ENCODE peak calls at places on chromosome 16, in four cellular contexts. G, C, F and V are unnamed samples.
A peak's percentile ranks its signal among the peaks of the same experiment; 100 is the strongest.

GRCh38 chr16:68548947-68549346 is 9.9 kb downstream of the ZFP90 start:
- DNase-seq in C (no peak), G (no peak), F (no peak), V (no peak)

GRCh38 chr16:50340578-50340977 is 28.2 kb downstream of the BRD7 start:
- DNase-seq in C (no peak), F (no peak), G (no peak), V (no peak)

GRCh38 chr16:14289692-14290340 is 218.7 kb downstream of the MRTFB start:
- DNase-seq in C (peak; percentile 54), F (peak; percentile 77), G (peak; percentile 66), V (peak; percentile 62)

GRCh38 chr16:54934536-54935410 is 4.1 kb downstream of the IRX5 start:
- DNase-seq in G (no peak), C (peak; percentile 48), F (no peak), V (peak; percentile 76)

GRCh38 chr16:932831-933330 is 37.9 kb downstream of the LMF1 start:
- DNase-seq in C (no peak), G (no peak), F (no peak), V (no peak)

GRCh38 chr16:31869511-31870201 is 4.0 kb upstream of the ZNF267 start:
- DNase-seq in G (no peak), F (peak; percentile 21), C (no peak), V (no peak)

GRCh38 chr16:8375208-8375607 is 215.1 kb downstream of the TMEM114 start:
- DNase-seq in C (no peak), G (no peak), F (no peak), V (no peak)

GRCh38 chr16:54447606-54448440 is 161.2 kb upstream of the IRX3 start:
- DNase-seq in F (peak; percentile 85), G (no peak), C (no peak), V (no peak)

GRCh38 chr16:83878838-83879237 is 20.1 kb upstream of the MLYCD start:
- DNase-seq in G (peak; percentile 59), C (peak; percentile 44), F (peak; percentile 43), V (no peak)

GRCh38 chr16:83940630-83941378 is 12.2 kb upstream of the OSGIN1 start:
- DNase-seq in F (no peak), G (no peak), C (no peak), V (no peak)

GRCh38 chr16:31461201-31461920 is 2.1 kb downstream of the ARMC5 start:
- DNase-seq in C (no peak), G (no peak), F (no peak), V (no peak)

GRCh38 chr16:12532871-12533610 is 270.6 kb downstream of the CPPED1 start:
- DNase-seq in C (no peak), G (no peak), F (no peak), V (no peak)

GRCh38 chr16:62254847-62255246 is 218.6 kb upstream of the CDH8 start:
- DNase-seq in C (peak; percentile 58), G (no peak), F (no peak), V (no peak)

GRCh38 chr16:21608647-21609328 is 9.4 kb downstream of the METTL9 start:
- DNase-seq in C (no peak), F (no peak), G (no peak), V (no peak)

GRCh38 chr16:25051446-25052160 is 36.4 kb upstream of the ARHGAP17 start:
- DNase-seq in C (no peak), G (no peak), F (no peak), V (no peak)

GRCh38 chr16:54093281-54093680 is 193.3 kb downstream of the IRX3 start:
- DNase-seq in C (no peak), G (no peak), F (no peak), V (no peak)

GRCh38 chr16:8795096-8795495 is 2.3 kb downstream of the TMEM186 start:
- DNase-seq in C (no peak), F (peak; percentile 30), G (no peak), V (no peak)

GRCh38 chr16:57261806-57262205 is 16.7 kb downstream of the ARL2BP start:
- DNase-seq in F (no peak), G (no peak), C (peak; percentile 7), V (no peak)

GRCh38 chr16:73057369-73058210 is 9.7 kb upstream of the ZFHX3 start:
- DNase-seq in G (no peak), F (peak; percentile 7), C (peak; percentile 76), V (peak; percentile 42)

GRCh38 chr16:54375056-54375455 is 88.5 kb upstream of the IRX3 start:
- DNase-seq in F (no peak), C (no peak), G (no peak), V (no peak)

GRCh38 chr16:7185689-7186088 is 147.0 kb upstream of the RBFOX1 start:
- DNase-seq in F (no peak), G (peak; percentile 71), C (no peak), V (no peak)

GRCh38 chr16:77297996-77298637 is 98.9 kb downstream of the SYCE1L start:
- DNase-seq in C (no peak), G (no peak), F (no peak), V (no peak)

GRCh38 chr16:982152-983043 is 828 bp downstream of the SOX8 start:
- DNase-seq in C (peak; percentile 43), G (no peak), F (no peak), V (peak; percentile 42)

GRCh38 chr16:87463722-87464690 is 28.8 kb downstream of the ZCCHC14 start:
- DNase-seq in G (peak; percentile 30), F (peak; percentile 52), C (no peak), V (no peak)
- TF ChIP-seq FOXJ3 in G (no peak), F (no peak), C (no peak), V (no peak)

DNA sequence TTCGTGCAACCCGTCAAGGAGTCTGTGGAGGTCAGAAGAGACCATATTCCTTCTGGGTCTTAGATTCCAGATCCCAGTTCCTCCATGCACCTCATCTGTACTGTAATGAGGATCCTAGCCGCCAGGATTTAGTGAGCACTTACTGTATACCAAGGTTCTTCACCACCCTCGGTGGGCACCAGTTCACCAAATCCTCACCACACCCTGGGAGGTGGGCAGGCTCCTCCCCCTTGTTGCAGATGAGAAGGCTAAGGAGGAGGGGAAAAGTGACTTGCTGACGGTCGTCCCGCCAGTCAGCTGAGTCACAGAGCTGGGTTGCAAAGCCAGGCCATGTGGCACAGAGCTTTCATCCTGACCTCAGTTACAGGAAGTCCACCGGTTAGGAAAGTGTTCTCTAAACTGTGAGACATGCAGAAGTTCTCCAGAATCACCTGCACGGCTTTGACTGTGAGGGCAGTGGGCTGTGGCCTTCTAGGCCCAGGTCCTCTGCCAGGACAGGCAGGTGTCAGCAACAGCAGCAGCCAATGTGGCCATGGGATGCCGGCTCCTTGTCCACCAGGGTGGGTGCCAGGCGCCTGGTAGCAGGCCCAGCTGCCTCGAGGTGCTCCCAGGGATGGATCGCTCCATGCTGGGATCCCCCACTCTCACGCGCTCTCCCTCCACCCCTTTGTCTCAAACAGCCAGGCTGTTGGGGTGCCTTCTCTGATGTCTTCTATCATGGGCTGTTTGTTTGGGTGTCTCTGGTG is 240.3 kb upstream of the GSE1 start:
- DNase-seq in G (peak; percentile 16), C (no peak), F (peak; percentile 77), V (no peak)
- TF ChIP-seq FOXJ3 in G (no peak), C (no peak), F (no peak), V (no peak)

DNA sequence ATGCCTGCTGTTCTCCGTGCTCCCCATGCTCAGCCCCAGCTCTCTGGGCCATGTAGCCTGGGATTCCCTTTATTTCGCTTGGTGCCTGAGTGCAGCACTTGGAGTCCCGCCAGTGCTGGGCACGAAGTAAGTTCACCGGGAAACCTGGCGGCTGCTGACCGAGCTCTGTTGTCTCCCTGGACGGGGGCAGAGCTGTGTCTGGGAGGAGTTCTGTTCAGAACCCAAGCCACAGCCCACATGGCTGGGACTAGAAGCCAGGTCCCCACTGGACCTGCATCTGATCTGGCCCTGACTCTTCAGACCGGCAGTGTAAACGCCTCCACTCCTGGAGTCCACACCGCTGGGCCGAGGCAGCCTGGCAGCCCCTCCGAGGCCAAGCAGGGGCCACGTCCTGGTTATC is 37.5 kb upstream of the CIBAR2 start:
- DNase-seq in F (no peak), C (no peak), G (no peak), V (no peak)
- TF ChIP-seq FOXJ3 in F (no peak), C (no peak), G (no peak), V (no peak)

GRCh38 chr16:47967374-47967773 is 188.4 kb downstream of the ABCC12 start:
- DNase-seq in F (no peak), G (no peak), C (no peak), V (no peak)

GRCh38 chr16:47972246-47972985 is 183.4 kb downstream of the ABCC12 start:
- DNase-seq in G (no peak), F (no peak), C (no peak), V (no peak)

GRCh38 chr16:47973552-47973951 is 182.2 kb downstream of the ABCC12 start:
- DNase-seq in C (no peak), G (no peak), F (no peak), V (no peak)

GRCh38 chr16:47971225-47971624 is 184.6 kb downstream of the ABCC12 start:
- DNase-seq in G (no peak), C (peak; percentile 25), F (no peak), V (no peak)

GRCh38 chr16:47970291-47970931 is 185.4 kb downstream of the ABCC12 start:
- DNase-seq in G (peak; percentile 34), C (no peak), F (peak; percentile 15), V (no peak)
- TF ChIP-seq FOXJ3 in G (no peak), C (no peak), F (no peak), V (no peak)

GRCh38 chr16:66903544-66904427 is 14.9 kb downstream of the CDH16 start:
- DNase-seq in C (peak; percentile 14), G (no peak), F (no peak), V (no peak)
- TF ChIP-seq FOXJ3 in C (no peak), G (no peak), F (no peak), V (no peak)

DNA sequence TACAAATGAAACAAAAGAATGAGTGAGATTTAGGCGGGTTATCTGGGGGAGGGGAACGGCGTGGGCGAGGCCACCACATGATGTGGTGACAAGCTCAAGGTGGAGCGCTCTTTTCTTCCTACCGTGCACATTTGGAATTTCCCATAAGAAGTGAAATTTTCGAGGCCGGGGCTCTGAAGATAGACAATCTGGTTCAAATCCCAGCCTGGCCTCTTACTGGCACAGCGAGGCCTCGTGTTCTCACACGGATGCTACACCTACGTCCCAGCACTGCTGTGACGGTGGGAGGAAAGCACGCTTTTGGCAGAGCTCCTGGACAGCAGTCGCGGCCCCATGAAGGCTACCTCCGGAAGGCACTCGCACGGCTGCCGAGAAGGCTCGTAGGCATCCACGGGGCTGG is 25.2 kb downstream of the ZDHHC7 start:
- DNase-seq in C (no peak), F (no peak), G (no peak), V (no peak)
- TF ChIP-seq FOXJ3 in C (no peak), F (no peak), G (no peak), V (no peak)

DNA sequence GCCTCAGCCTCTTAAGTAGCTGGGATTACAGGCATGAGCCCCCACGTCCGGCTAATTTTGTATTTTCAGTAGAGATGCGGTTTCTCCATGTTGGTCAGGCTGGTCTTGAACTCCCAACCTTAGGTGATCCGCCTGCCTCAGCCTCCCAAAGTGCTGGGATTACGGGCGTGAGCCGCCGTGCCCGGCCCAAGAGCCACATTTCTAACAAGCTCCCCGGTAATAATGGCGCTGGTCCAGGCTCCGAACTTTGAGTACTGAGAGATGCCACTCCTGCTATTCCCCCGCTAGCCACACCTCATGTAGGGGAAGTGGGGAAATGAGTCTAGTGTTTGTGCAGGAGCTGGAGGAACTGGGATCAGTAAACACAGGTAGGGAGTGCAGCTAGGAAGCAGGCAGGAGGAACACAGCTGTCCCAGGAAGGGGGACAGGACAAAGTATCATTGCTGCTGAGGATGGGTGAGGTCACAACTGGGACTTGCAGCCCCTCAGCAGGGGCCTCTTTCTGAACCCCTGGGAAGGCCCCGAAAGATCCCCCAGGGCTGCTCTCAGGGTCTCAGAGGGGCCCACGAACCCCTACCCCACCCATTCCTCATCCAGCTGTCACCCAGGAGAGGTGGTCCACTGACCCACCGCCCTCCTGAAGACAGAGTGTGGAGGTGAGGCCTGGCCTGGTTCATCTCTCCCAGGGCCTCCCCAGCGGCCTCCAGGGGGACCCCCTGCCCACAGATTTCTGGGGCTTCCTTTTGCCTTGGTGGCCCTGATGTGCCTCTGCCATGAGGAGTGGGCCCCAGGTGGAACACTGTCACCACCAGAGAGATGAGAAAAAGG is 3.7 kb upstream of the KREMEN2 start:
- DNase-seq in C (no peak), F (no peak), G (no peak), V (no peak)
- TF ChIP-seq FOXJ3 in C (no peak), F (no peak), G (no peak), V (no peak)